ENCODE peak calls at places on chromosomes 12 and 14, in five cellular contexts. One of them, this sample, is unnamed.

GRCh38 chr12:13362260-13362841 is 165.8 kb downstream of the EMP1 start:
- DNase-seq in HepG2: peak; percentile 47
- DNase-seq in HCT116: peak; percentile 77
- DNase-seq in Panc1: peak; percentile 48
- DNase-seq in sigmoid colon: peak; percentile 71
- DNase-seq in this sample: peak; percentile 82

GRCh38 chr14:96178674-96179321 is 25.8 kb upstream of the BDKRB2 start:
- DNase-seq in HCT116: no peak
- DNase-seq in Panc1: no peak
- DNase-seq in sigmoid colon: no peak
- DNase-seq in HepG2: no peak
- DNase-seq in this sample: no peak

GRCh38 chr12:124740691-124741137 is 123.0 kb downstream of the SCARB1 start:
- DNase-seq in sigmoid colon: peak; percentile 83
- DNase-seq in HCT116: peak; percentile 78
- DNase-seq in HepG2: peak; percentile 71
- DNase-seq in Panc1: no peak
- DNase-seq in this sample: peak; percentile 50

GRCh38 chr14:93994919-93995682 is 2.0 kb upstream of the CCDC197 start:
- DNase-seq in sigmoid colon: peak; percentile 92
- DNase-seq in HCT116: no peak
- DNase-seq in HepG2: no peak
- DNase-seq in Panc1: no peak
- DNase-seq in this sample: peak; percentile 29

GRCh38 chr12:85823436-85824179 is 12.6 kb downstream of the RASSF9 start:
- DNase-seq in sigmoid colon: no peak
- DNase-seq in HCT116: no peak
- DNase-seq in HepG2: no peak
- DNase-seq in Panc1: no peak
- DNase-seq in this sample: no peak

GRCh38 chr14:69658664-69659261 is 47.4 kb downstream of the SUSD6 start:
- DNase-seq in Panc1: no peak
- DNase-seq in sigmoid colon: no peak
- DNase-seq in HepG2: peak; percentile 64
- DNase-seq in HCT116: no peak
- DNase-seq in this sample: no peak

GRCh38 chr14:32567543-32568384 is 238.7 kb downstream of the AKAP6 start:
- DNase-seq in HepG2: no peak
- DNase-seq in sigmoid colon: no peak
- DNase-seq in Panc1: no peak
- DNase-seq in HCT116: no peak
- DNase-seq in this sample: no peak

GRCh38 chr12:64825143-64826011 is 930 bp downstream of the TBC1D30 start:
- DNase-seq in Panc1: no peak
- DNase-seq in HCT116: no peak
- DNase-seq in HepG2: no peak
- DNase-seq in sigmoid colon: no peak
- DNase-seq in this sample: no peak

GRCh38 chr12:92424338-92424737 is 278.5 kb upstream of the PLEKHG7 start:
- DNase-seq in sigmoid colon: no peak
- DNase-seq in HepG2: no peak
- DNase-seq in HCT116: no peak
- DNase-seq in Panc1: no peak
- DNase-seq in this sample: no peak

GRCh38 chr14:20668969-20669368 is 15.4 kb upstream of the RNASE4 start:
- DNase-seq in HepG2: no peak
- DNase-seq in HCT116: no peak
- DNase-seq in Panc1: no peak
- DNase-seq in sigmoid colon: no peak
- DNase-seq in this sample: no peak

GRCh38 chr14:103091041-103091882 is 3.3 kb upstream of the EXOC3L4 start:
- DNase-seq in sigmoid colon: no peak
- DNase-seq in Panc1: no peak
- DNase-seq in HCT116: no peak
- DNase-seq in HepG2: no peak
- DNase-seq in this sample: peak; percentile 85

GRCh38 chr12:27347779-27348178 is 15.1 kb downstream of the BMAL2 start:
- DNase-seq in HCT116: no peak
- DNase-seq in sigmoid colon: no peak
- DNase-seq in Panc1: no peak
- DNase-seq in HepG2: no peak
- DNase-seq in this sample: no peak

GRCh38 chr14:73476451-73476905 is 14.3 kb upstream of the RIOX1 start:
- DNase-seq in Panc1: no peak
- DNase-seq in sigmoid colon: peak; percentile 54
- DNase-seq in HepG2: no peak
- DNase-seq in HCT116: no peak
- DNase-seq in this sample: no peak

GRCh38 chr12:7731499-7731898 is 15.7 kb downstream of the CLEC4C start:
- DNase-seq in HepG2: no peak
- DNase-seq in HCT116: no peak
- DNase-seq in Panc1: no peak
- DNase-seq in sigmoid colon: no peak
- DNase-seq in this sample: no peak

GRCh38 chr12:75438052-75438754 is 42.4 kb upstream of the GLIPR1 start:
- DNase-seq in sigmoid colon: no peak
- DNase-seq in HCT116: no peak
- DNase-seq in HepG2: no peak
- DNase-seq in Panc1: no peak
- DNase-seq in this sample: no peak

GRCh38 chr14:71931492-71932228 is 569 bp upstream of the RGS6 start:
- DNase-seq in HCT116: no peak
- DNase-seq in Panc1: no peak
- DNase-seq in sigmoid colon: no peak
- DNase-seq in HepG2: no peak
- DNase-seq in this sample: no peak

GRCh38 chr12:102642199-102642598 is 161.8 kb upstream of the IGF1 start:
- DNase-seq in HepG2: no peak
- DNase-seq in sigmoid colon: no peak
- DNase-seq in HCT116: no peak
- DNase-seq in Panc1: no peak
- DNase-seq in this sample: no peak

GRCh38 chr12:85814116-85814515 is 22.1 kb downstream of the RASSF9 start:
- DNase-seq in HepG2: no peak
- DNase-seq in Panc1: no peak
- DNase-seq in sigmoid colon: no peak
- DNase-seq in HCT116: no peak
- DNase-seq in this sample: no peak

GRCh38 chr14:105838107-105838506 is 311.7 kb downstream of the TMEM121 start:
- DNase-seq in HCT116: no peak
- DNase-seq in HepG2: no peak
- DNase-seq in sigmoid colon: no peak
- DNase-seq in Panc1: no peak
- DNase-seq in this sample: no peak

GRCh38 chr14:105837349-105838063 is 311.1 kb downstream of the TMEM121 start:
- DNase-seq in sigmoid colon: no peak
- DNase-seq in Panc1: no peak
- DNase-seq in HepG2: no peak
- DNase-seq in HCT116: no peak
- DNase-seq in this sample: no peak

GRCh38 chr14:105838591-105839424 is 312.4 kb downstream of the TMEM121 start:
- DNase-seq in Panc1: no peak
- DNase-seq in HCT116: no peak
- DNase-seq in sigmoid colon: peak; percentile 61
- DNase-seq in HepG2: no peak
- DNase-seq in this sample: no peak

GRCh38 chr14:105836160-105836559 is 309.8 kb downstream of the TMEM121 start:
- DNase-seq in HepG2: no peak
- DNase-seq in Panc1: no peak
- DNase-seq in HCT116: no peak
- DNase-seq in sigmoid colon: no peak
- DNase-seq in this sample: no peak

DNA sequence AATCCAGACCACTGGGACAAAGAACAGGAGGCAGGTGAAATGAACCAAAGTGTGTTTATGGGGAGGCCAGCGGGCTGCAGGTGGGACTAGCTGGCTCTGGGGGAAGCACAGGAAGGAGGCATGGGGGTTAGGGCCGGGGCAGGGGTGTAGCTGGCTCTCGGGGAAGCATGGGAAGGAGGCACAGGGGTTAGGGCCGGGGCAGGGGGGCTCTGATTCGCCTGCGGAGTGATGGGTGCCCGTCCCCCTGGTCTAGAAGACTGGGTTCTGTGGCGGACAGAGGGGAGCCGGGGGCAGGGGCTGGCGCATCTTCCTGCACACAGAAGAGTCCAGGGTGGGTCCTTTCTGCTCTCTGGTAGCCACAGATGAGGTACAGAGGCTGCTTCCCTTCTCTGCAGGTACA is 310.3 kb downstream of the TMEM121 start:
- DNase-seq in HepG2: no peak
- DNase-seq in HCT116: no peak
- DNase-seq in Panc1: no peak
- DNase-seq in sigmoid colon: no peak
- DNase-seq in this sample: no peak
- H3K9me3 ChIP-seq in HepG2: no peaks in the 10 kb centered on the region
- H3K9me3 ChIP-seq in HCT116: no peaks in the 10 kb centered on the region
- H3K9me3 ChIP-seq in Panc1: no peaks in the 10 kb centered on the region
- H3K9me3 ChIP-seq in sigmoid colon: no peaks in the 10 kb centered on the region
- H3K9me3 ChIP-seq in this sample: no peaks in the 10 kb centered on the region

GRCh38 chr12:98405795-98406366 is 109.5 kb upstream of the TMPO start:
- DNase-seq in HCT116: no peak
- DNase-seq in HepG2: no peak
- DNase-seq in Panc1: no peak
- DNase-seq in sigmoid colon: no peak
- DNase-seq in this sample: no peak

GRCh38 chr12:98402671-98403070 is 112.7 kb upstream of the TMPO start:
- DNase-seq in Panc1: no peak
- DNase-seq in HCT116: no peak
- DNase-seq in HepG2: no peak
- DNase-seq in sigmoid colon: no peak
- DNase-seq in this sample: no peak

GRCh38 chr12:98403385-98403784 is 112.0 kb upstream of the TMPO start:
- DNase-seq in HCT116: no peak
- DNase-seq in Panc1: no peak
- DNase-seq in HepG2: no peak
- DNase-seq in sigmoid colon: no peak
- DNase-seq in this sample: no peak

GRCh38 chr12:98402081-98402480 is 113.3 kb upstream of the TMPO start:
- DNase-seq in HepG2: peak; percentile 51
- DNase-seq in HCT116: peak; percentile 76
- DNase-seq in sigmoid colon: no peak
- DNase-seq in Panc1: no peak
- DNase-seq in this sample: no peak

DNA sequence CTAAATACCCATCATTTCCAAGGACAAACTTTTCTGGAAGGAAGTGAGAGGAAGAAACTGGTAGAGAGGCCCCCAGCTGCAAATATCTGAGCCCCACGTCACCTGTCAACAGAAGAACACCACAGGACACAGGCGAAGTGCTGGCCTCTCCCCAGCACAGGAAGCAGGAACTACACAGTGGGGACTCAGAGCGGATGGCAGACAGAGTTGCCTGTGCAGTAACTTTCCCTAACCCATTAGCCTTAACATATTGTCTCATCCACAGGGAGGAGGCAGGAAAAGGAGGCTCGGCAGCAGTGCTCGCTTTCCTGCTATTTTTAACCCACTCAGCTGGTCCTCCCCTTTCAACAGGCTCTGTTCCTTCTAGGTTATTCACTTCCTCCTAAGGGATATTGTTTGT is 111.5 kb upstream of the TMPO start:
- DNase-seq in Panc1: no peak
- DNase-seq in sigmoid colon: no peak
- DNase-seq in HCT116: no peak
- DNase-seq in HepG2: no peak
- DNase-seq in this sample: no peak
- TF ChIP-seq POLR2AphosphoS5 in Panc1: no peak
- TF ChIP-seq POLR2AphosphoS5 in sigmoid colon: no peak
- TF ChIP-seq POLR2AphosphoS5 in HCT116: no peak
- TF ChIP-seq POLR2AphosphoS5 in HepG2: no peak
- TF ChIP-seq POLR2AphosphoS5 in this sample: no peak

DNA sequence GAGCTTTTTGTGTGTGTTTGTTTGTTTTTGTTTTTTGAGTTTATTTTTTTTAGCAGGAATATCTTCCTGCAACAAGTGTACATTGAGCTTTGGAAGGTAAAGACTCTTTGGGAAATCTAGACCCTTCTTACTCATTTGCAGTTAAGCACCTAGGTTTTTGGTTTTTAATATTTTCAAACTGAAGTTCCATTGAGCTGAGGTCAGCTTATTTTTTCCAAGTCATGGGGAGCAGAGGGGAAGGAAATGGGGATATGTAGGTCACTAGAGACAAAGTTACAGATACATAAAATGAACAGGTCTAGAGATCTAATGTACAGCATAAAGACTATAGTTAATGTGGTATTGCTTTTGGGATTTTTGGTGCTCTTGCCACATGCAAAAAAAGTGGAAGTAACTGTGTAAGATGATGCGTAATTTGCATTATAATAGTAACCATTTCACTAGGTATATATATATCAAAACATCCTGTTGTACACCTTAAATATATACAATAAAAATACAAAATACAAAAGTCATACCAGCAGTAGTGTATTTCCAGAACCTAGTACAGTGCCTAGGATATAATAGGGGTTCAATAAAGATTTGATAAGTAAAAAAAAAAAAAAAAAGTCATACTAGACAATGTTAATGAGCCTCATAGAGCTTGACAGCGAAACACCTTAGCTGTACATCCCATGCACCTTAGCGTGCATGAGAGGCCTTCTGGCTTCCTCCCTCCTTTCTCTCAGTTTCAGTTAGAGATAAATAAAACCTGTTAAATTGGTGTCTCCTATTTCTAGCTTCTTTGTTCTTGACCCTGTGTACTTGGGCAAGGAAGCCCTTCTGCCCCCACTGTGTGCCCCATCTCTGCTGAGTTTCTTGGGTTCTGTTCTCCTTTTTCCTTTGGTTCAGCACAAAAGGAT is 22.7 kb downstream of the CGRRF1 start:
- DNase-seq in HCT116: no peak
- DNase-seq in Panc1: no peak
- DNase-seq in sigmoid colon: no peak
- DNase-seq in HepG2: no peak
- DNase-seq in this sample: no peak
- H3K27ac ChIP-seq in HCT116: no peak overlapping the region
- H3K27ac ChIP-seq in Panc1: no peak overlapping the region
- H3K27ac ChIP-seq in sigmoid colon: no peak overlapping the region
- H3K27ac ChIP-seq in HepG2: no peak overlapping the region
- H3K27ac ChIP-seq in this sample: no peak overlapping the region

DNA sequence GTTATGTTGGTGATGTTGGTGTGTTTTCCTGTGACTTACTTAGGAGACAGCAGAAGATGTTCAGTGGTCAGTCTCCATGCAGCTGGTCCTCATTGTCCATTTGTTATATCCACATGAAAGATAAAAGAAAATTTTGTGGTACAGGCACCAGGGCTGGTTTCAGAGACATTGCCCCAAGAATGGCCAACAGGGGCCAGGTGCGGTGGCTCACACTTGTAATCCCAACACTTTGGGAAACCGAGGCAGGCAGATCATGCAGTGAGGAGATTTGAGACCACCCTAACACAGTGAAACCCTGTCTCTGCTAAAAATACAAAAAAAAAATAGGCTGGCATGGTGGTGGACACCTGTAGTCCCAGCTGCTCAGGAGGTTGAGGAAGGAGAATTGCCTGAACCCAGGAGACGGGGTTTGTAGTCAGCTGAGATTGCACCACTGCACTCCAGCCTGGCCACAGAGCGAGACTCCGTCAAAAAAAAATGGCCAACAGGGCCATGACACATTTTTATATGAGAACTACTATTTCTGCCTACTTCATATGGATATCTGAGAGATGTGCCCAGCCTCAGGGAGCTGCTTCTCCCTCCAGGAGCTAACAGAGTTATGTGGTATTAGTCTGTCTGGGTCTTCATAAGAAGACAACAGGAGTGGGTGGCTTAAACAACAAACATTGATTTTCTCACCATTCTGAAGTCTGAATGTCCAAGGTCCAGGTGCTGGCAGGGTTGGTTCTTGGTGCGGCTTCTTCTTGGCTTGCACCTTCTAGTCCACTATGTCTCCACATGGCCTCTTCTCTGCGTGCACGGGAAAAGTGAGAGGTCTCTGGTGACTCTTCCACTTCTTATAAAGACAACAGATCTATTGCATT is 821.7 kb downstream of the TMEM121 start:
- DNase-seq in sigmoid colon: no peak
- DNase-seq in HepG2: no peak
- DNase-seq in Panc1: no peak
- DNase-seq in HCT116: no peak
- DNase-seq in this sample: no peak
- H3K9me3 ChIP-seq in sigmoid colon: no peaks in the 10 kb centered on the region
- H3K9me3 ChIP-seq in HepG2: no peaks in the 10 kb centered on the region
- H3K9me3 ChIP-seq in Panc1: no peaks in the 10 kb centered on the region
- H3K9me3 ChIP-seq in HCT116: no peaks in the 10 kb centered on the region
- H3K9me3 ChIP-seq in this sample: no peaks in the 10 kb centered on the region